ENCODE peak calls at places on chromosomes 13 and 19, in six cellular contexts. Z is KG1, E is fibroblast of lung, G is NCI-H1092, X is psoas muscle, T is NCI-H1436. B is an unnamed sample.

GRCh38 chr13:98399756-98400155 is 177.2 kb downstream of the STK24 start:
- DNase-seq in Z (no peak), E (no peak), G (no peak), X (no peak), T (no peak), B (no peak)

GRCh38 chr13:88248393-88248792 is 577.2 kb downstream of the SLITRK5 start:
- DNase-seq in Z (no peak), E (no peak), G (no peak), X (no peak), T (no peak), B (no peak)

GRCh38 chr13:26531751-26532150 is 25.7 kb upstream of the WASF3 start:
- DNase-seq in Z (no peak), E (no peak), G (peak; percentile 60), X (no peak), T (no peak), B (no peak)

GRCh38 chr13:105312906-105313305 is 1222.6 kb downstream of the EFNB2 start:
- DNase-seq in Z (no peak), E (no peak), G (no peak), X (no peak), T (no peak), B (no peak)

GRCh38 chr13:23672616-23673015 is 102.4 kb downstream of the TNFRSF19 start:
- DNase-seq in Z (no peak), E (peak; percentile 72), G (no peak), X (no peak), T (no peak), B (no peak)

GRCh38 chr19:38729653-38730469 is 14.4 kb downstream of the CAPN12 start:
- DNase-seq in Z (no peak), E (peak; percentile 47), G (no peak), X (peak; percentile 86), T (peak; percentile 23), B (peak; percentile 31)

GRCh38 chr13:47066261-47066660 is 169.4 kb upstream of the HTR2A start:
- DNase-seq in Z (no peak), E (peak; percentile 64), G (no peak), X (no peak), T (no peak), B (no peak)

GRCh38 chr13:36551445-36551844 is 119.2 kb downstream of the CCNA1 start:
- DNase-seq in Z (no peak), E (no peak), G (no peak), X (no peak), T (no peak), B (no peak)

GRCh38 chr19:23415561-23416191 is 20.4 kb upstream of the ZNF91 start:
- DNase-seq in Z (no peak), E (peak; percentile 17), G (no peak), X (peak; percentile 52), T (no peak), B (peak; percentile 60)

GRCh38 chr19:48319647-48320537 is 5.5 kb upstream of the EMP3 start:
- DNase-seq in Z (peak; percentile 64), E (peak; percentile 65), G (peak; percentile 33), X (peak; percentile 90), T (peak; percentile 80), B (peak; percentile 57)

GRCh38 chr13:102399791-102400618 is 1.8 kb downstream of the FGF14 start:
- DNase-seq in Z (no peak), E (no peak), G (peak; percentile 32), X (peak; percentile 48), T (no peak), B (no peak)

GRCh38 chr19:9865732-9866627 is 30.9 kb downstream of the PIN1 start:
- DNase-seq in Z (no peak), E (no peak), G (no peak), X (no peak), T (peak; percentile 68), B (no peak)

GRCh38 chr13:99176309-99177276 is 24.1 kb upstream of the UBAC2 start:
- DNase-seq in Z (peak; percentile 49), E (peak; percentile 34), G (peak; percentile 82), X (peak; percentile 82), T (peak; percentile 78), B (peak; percentile 60)

GRCh38 chr13:77698211-77699058 is 948 bp downstream of the SLAIN1 start:
- DNase-seq in Z (peak; percentile 27), E (peak; percentile 6), G (peak; percentile 62), X (peak; percentile 61), T (no peak), B (no peak)

GRCh38 chr13:50340566-50341287 is 325.5 kb downstream of the KCNRG start:
- DNase-seq in Z (no peak), E (no peak), G (no peak), X (peak; percentile 65), T (no peak), B (peak; percentile 5)

GRCh38 chr13:42307461-42307860 is 35.5 kb downstream of the AKAP11 start:
- DNase-seq in Z (no peak), E (no peak), G (no peak), X (no peak), T (no peak), B (no peak)

GRCh38 chr19:14470031-14470876 is 4.9 kb downstream of the PTGER1 start:
- DNase-seq in Z (no peak), E (no peak), G (no peak), X (no peak), T (no peak), B (no peak)

GRCh38 chr19:31232871-31233270 is 116.4 kb downstream of the TSHZ3 start:
- DNase-seq in Z (no peak), E (peak; percentile 95), G (no peak), X (no peak), T (no peak), B (no peak)

GRCh38 chr19:52453324-52454094 is at the start of gene ZNF578:
- DNase-seq in Z (peak; percentile 70), E (peak; percentile 90), G (peak; percentile 55), X (peak; percentile 88), T (peak; percentile 86), B (no peak)

GRCh38 chr13:110758195-110758594 is 44.7 kb downstream of the ING1 start:
- DNase-seq in Z (no peak), E (peak; percentile 16), G (no peak), X (no peak), T (no peak), B (no peak)

GRCh38 chr13:85543144-85543543 is 256.1 kb downstream of the SLITRK6 start:
- DNase-seq in Z (no peak), E (peak; percentile 11), G (no peak), X (no peak), T (no peak), B (no peak)

GRCh38 chr13:44414771-44415170 is 41.1 kb downstream of the SERP2 start:
- DNase-seq in Z (no peak), E (no peak), G (no peak), X (no peak), T (no peak), B (no peak)

GRCh38 chr13:41019027-41019487 is at the start of gene ELF1:
- DNase-seq in Z (peak; percentile 65), E (peak; percentile 72), G (no peak), X (no peak), T (no peak), B (peak; percentile 37)

GRCh38 chr13:98838776-98839175 is 86.3 kb upstream of the SLC15A1 start:
- DNase-seq in Z (no peak), E (peak; percentile 69), G (no peak), X (no peak), T (no peak), B (no peak)

GRCh38 chr19:55473613-55474012 is 2.8 kb upstream of the ZNF628 start:
- DNase-seq in Z (no peak), E (peak; percentile 42), G (no peak), X (no peak), T (no peak), B (no peak)

GRCh38 chr19:15779756-15780476 is 7.5 kb upstream of the OR10H5 start:
- DNase-seq in Z (no peak), E (peak; percentile 18), G (peak; percentile 70), X (peak; percentile 80), T (no peak), B (no peak)

GRCh38 chr19:3098515-3099346 is 4.6 kb downstream of the GNA11 start:
- DNase-seq in Z (no peak), E (no peak), G (no peak), X (peak; percentile 87), T (no peak), B (no peak)

GRCh38 chr19:38674388-38675133 is 27.1 kb downstream of the ACTN4 start:
- DNase-seq in Z (no peak), E (peak; percentile 58), G (no peak), X (peak; percentile 56), T (no peak), B (no peak)

GRCh38 chr19:47296036-47296435 is 13.6 kb upstream of the C5AR1 start:
- DNase-seq in Z (peak; percentile 83), E (peak; percentile 60), G (peak; percentile 69), X (peak; percentile 66), T (peak; percentile 84), B (peak; percentile 73)

GRCh38 chr19:10074153-10074552 is 12.0 kb upstream of the SHFL start:
- DNase-seq in Z (no peak), E (no peak), G (peak; percentile 45), X (no peak), T (no peak), B (no peak)

GRCh38 chr13:35794734-35795389 is 318.4 kb upstream of the MAB21L1 start:
- DNase-seq in Z (no peak), E (no peak), G (no peak), X (no peak), T (no peak), B (no peak)

GRCh38 chr13:74253161-74253560 is 119.0 kb upstream of the KLF12 start:
- DNase-seq in Z (no peak), E (no peak), G (no peak), X (no peak), T (no peak), B (no peak)

GRCh38 chr13:75739244-75739868 is 103.2 kb downstream of the LMO7 start:
- DNase-seq in Z (no peak), E (peak; percentile 41), G (no peak), X (no peak), T (no peak), B (no peak)

B was measured in NCI-H774.